ENCODE peak calls at places on chromosomes 1 and 21, in ten cellular contexts. O, E, N, K, U, I, J, H, Q and T are unnamed samples.

GRCh38 chr1:1020000-1020404 is at the start of gene AGRN:
- DNase-seq in O (no peak), E (peak; percentile 52), N (peak; percentile 45), K (no peak), U (no peak), I (no peak), J (peak; percentile 93), H (no peak), Q (peak; percentile 59), T (peak; percentile 30)

GRCh38 chr1:155976062-155976912 is 2.1 kb downstream of the ARHGEF2 start:
- DNase-seq in O (no peak), E (peak; percentile 68), N (peak; percentile 73), K (peak; percentile 49), U (peak; percentile 47), I (no peak), J (no peak), H (peak; percentile 90), Q (peak; percentile 46), T (no peak)

GRCh38 chr1:28064064-28064463 is 24.3 kb downstream of the EYA3 start:
- DNase-seq in O (no peak), E (no peak), N (no peak), K (no peak), U (no peak), I (no peak), J (no peak), H (peak; percentile 61), Q (no peak), T (no peak)

GRCh38 chr1:234672349-234673135 is 62.6 kb upstream of the IRF2BP2 start:
- DNase-seq in O (no peak), E (no peak), N (no peak), K (no peak), U (no peak), I (no peak), J (no peak), H (no peak), Q (no peak), T (no peak)

GRCh38 chr21:46116189-46116845 is 18.4 kb downstream of the COL6A2 start:
- DNase-seq in O (peak; percentile 10), E (peak; percentile 23), N (no peak), K (peak; percentile 25), U (peak; percentile 9), I (no peak), J (no peak), H (no peak), Q (peak; percentile 1), T (no peak)

GRCh38 chr1:222171005-222171404 is 376.9 kb downstream of the HHIPL2 start:
- DNase-seq in O (no peak), E (peak; percentile 31), N (no peak), K (no peak), U (no peak), I (peak; percentile 18), J (no peak), H (peak; percentile 67), Q (no peak), T (no peak)

GRCh38 chr1:162712317-162713029 is 78.0 kb upstream of the HSD17B7 start:
- DNase-seq in O (peak; percentile 57), E (no peak), N (no peak), K (no peak), U (no peak), I (no peak), J (no peak), H (no peak), Q (peak; percentile 41), T (no peak)

GRCh38 chr1:194818674-194819073 is 1632.3 kb upstream of the B3GALT2 start:
- DNase-seq in O (no peak), E (no peak), N (no peak), K (no peak), U (no peak), I (no peak), J (no peak), H (no peak), Q (no peak), T (no peak)

GRCh38 chr1:166721145-166721544 is 118.1 kb upstream of the POGK start:
- DNase-seq in O (no peak), E (no peak), N (no peak), K (no peak), U (no peak), I (no peak), J (no peak), H (peak; percentile 25), Q (no peak), T (no peak)

GRCh38 chr1:2561898-2562895 is 6.0 kb downstream of the TNFRSF14 start:
- DNase-seq in O (no peak), E (no peak), N (no peak), K (no peak), U (no peak), I (no peak), J (peak; percentile 56), H (no peak), Q (no peak), T (no peak)
- TF ChIP-seq CTCF in O (peak; percentile 24), E (peak; percentile 67), N (peak; percentile 51), K (peak; percentile 20), U (no peak), I (peak; percentile 25), J (peak; percentile 34), H (peak; percentile 40), Q (no peak), T (peak; percentile 31)

GRCh38 chr1:68378296-68379084 is 71.3 kb downstream of the RPE65 start:
- DNase-seq in O (no peak), E (no peak), N (no peak), K (no peak), U (no peak), I (no peak), J (no peak), H (peak; percentile 54), Q (no peak), T (no peak)

GRCh38 chr1:68379085-68379478 is 70.7 kb downstream of the RPE65 start:
- DNase-seq in O (no peak), E (no peak), N (no peak), K (no peak), U (no peak), I (no peak), J (no peak), H (peak; percentile 27), Q (no peak), T (no peak)

GRCh38 chr1:68384872-68385390 is 64.8 kb downstream of the RPE65 start:
- DNase-seq in O (peak; percentile 44), E (no peak), N (no peak), K (no peak), U (no peak), I (no peak), J (no peak), H (peak; percentile 76), Q (no peak), T (no peak)

GRCh38 chr1:68383092-68383491 is 66.7 kb downstream of the RPE65 start:
- DNase-seq in O (no peak), E (no peak), N (no peak), K (no peak), U (no peak), I (no peak), J (no peak), H (peak; percentile 25), Q (no peak), T (no peak)

DNA sequence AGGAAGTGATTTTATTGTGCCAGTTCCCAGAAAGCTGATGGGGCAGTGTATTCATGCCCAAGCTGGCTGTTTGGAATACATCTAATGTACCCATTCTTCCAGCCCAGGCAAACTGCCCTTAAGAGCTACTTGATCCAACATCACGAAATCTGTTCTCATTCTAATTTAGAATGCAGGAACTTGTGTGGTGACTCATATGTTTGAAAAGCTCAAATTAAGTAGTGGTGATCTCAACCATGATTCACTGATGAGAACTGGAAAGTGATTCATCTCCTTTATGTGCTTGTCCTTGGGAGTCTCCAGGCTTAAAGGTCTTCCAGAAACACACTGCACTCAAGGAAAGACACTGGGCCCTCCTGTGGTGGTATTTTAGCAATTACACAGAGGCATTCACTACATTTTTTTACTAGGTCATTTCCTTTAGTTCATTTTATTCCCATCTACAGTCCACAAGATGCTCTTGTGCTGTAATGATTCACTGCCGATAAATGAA is 65.4 kb downstream of the RPE65 start:
- DNase-seq in O (peak; percentile 64), E (no peak), N (no peak), K (no peak), U (no peak), I (peak; percentile 100), J (no peak), H (peak; percentile 98), Q (no peak), T (no peak)
- TF ChIP-seq CTCF in O (peak; percentile 42), E (no peak), N (no peak), K (peak; percentile 15), U (no peak), I (peak; percentile 45), J (no peak), H (peak; percentile 16), Q (no peak), T (no peak)

GRCh38 chr1:20703124-20703756 is 14.6 kb downstream of the KIF17 start:
- DNase-seq in O (no peak), E (no peak), N (no peak), K (no peak), U (no peak), I (no peak), J (no peak), H (no peak), Q (no peak), T (no peak)

GRCh38 chr1:20701446-20701845 is 16.4 kb downstream of the KIF17 start:
- DNase-seq in O (no peak), E (no peak), N (no peak), K (no peak), U (no peak), I (no peak), J (no peak), H (no peak), Q (no peak), T (no peak)

GRCh38 chr1:20701847-20702246 is 16.0 kb downstream of the KIF17 start:
- DNase-seq in O (no peak), E (no peak), N (no peak), K (no peak), U (no peak), I (no peak), J (no peak), H (no peak), Q (no peak), T (no peak)

GRCh38 chr1:20700636-20701215 is 17.1 kb downstream of the KIF17 start:
- DNase-seq in O (no peak), E (no peak), N (no peak), K (no peak), U (no peak), I (no peak), J (no peak), H (no peak), Q (no peak), T (no peak)

DNA sequence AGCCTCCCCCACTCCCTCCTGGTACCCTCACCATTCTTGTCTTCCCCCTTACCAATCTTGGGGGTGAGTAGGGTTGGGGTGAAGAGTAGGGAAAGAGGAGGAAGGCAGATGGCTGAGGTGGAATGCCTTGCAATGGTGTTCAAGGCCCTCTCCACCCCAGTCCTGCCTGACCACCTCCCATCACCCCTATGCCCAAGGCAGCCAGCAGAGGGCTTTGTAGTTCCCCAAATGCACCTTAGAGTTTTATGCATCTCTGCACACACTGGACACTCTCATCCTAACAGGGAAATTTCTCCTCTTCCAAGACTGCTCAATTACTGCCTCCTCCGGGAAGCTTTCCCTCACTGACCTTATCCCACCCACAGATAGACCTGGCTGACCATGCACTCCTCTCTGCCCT is 15.4 kb downstream of the KIF17 start:
- DNase-seq in O (no peak), E (no peak), N (no peak), K (no peak), U (no peak), I (no peak), J (no peak), H (peak; percentile 27), Q (no peak), T (no peak)
- TF ChIP-seq CTCF in O (peak; percentile 20), E (peak; percentile 39), N (no peak), K (peak; percentile 25), U (no peak), I (peak; percentile 36), J (no peak), H (peak; percentile 29), Q (no peak), T (peak; percentile 36)

GRCh38 chr1:21700094-21700493 is 30.9 kb upstream of the RAP1GAP start:
- DNase-seq in O (no peak), E (no peak), N (no peak), K (no peak), U (no peak), I (no peak), J (no peak), H (no peak), Q (no peak), T (no peak)
- TF ChIP-seq CTCF in O (no peak), E (no peak), N (no peak), K (no peak), U (no peak), I (no peak), J (no peak), H (no peak), Q (no peak), T (no peak)